ENCODE peak calls at places on chromosomes 13 and 19, in ten cellular contexts. Z, P, N, G, D, Q, K, X, S and U are unnamed samples.

GRCh38 chr19:2477141-2477710 is 1.3 kb downstream of the GADD45B start:
- DNase-seq in Z (no peak), P (no peak), N (peak), G (no peak), D (peak), Q (no peak), K (no peak), X (peak), S (peak), U (no peak)

GRCh38 chr13:98958443-98958794 is 19.4 kb downstream of the DOCK9 start:
- DNase-seq in Z (no peak), P (no peak), N (no peak), G (no peak), D (no peak), Q (no peak), K (no peak), X (no peak), S (no peak), U (no peak)

GRCh38 chr19:49761625-49762311 is 1.3 kb downstream of the TSKS start:
- DNase-seq in Z (no peak), P (no peak), N (peak), G (no peak), D (peak), Q (no peak), K (no peak), X (no peak), S (no peak), U (no peak)

GRCh38 chr19:16688084-16688483 is 27.1 kb downstream of the TMEM38A start:
- DNase-seq in Z (no peak), P (no peak), N (no peak), G (no peak), D (no peak), Q (no peak), K (no peak), X (no peak), S (no peak), U (no peak)

GRCh38 chr13:97234236-97234635 is 12.1 kb downstream of the MBNL2 start:
- DNase-seq in Z (no peak), P (no peak), N (no peak), G (no peak), D (no peak), Q (no peak), K (no peak), X (no peak), S (no peak), U (no peak)

GRCh38 chr13:95182570-95183285 is 118.5 kb downstream of the ABCC4 start:
- DNase-seq in Z (no peak), P (no peak), N (no peak), G (no peak), D (no peak), Q (no peak), K (no peak), X (no peak), S (no peak), U (no peak)

GRCh38 chr13:67224148-67224846 is 5.8 kb downstream of the PCDH9 start:
- DNase-seq in Z (peak), P (no peak), N (peak), G (peak), D (peak), Q (peak), K (no peak), X (peak), S (peak), U (peak)

GRCh38 chr19:7928334-7928706 is 2.4 kb upstream of the CTXN1 start:
- DNase-seq in Z (no peak), P (no peak), N (no peak), G (no peak), D (no peak), Q (peak), K (no peak), X (no peak), S (no peak), U (no peak)

GRCh38 chr13:111540486-111540885 is 220.0 kb downstream of the TEX29 start:
- DNase-seq in Z (no peak), P (no peak), N (no peak), G (no peak), D (no peak), Q (no peak), K (no peak), X (no peak), S (no peak), U (no peak)

GRCh38 chr13:84460989-84461388 is 578.7 kb upstream of the SLITRK1 start:
- DNase-seq in Z (no peak), P (no peak), N (no peak), G (no peak), D (no peak), Q (no peak), K (no peak), X (no peak), S (no peak), U (no peak)

DNA sequence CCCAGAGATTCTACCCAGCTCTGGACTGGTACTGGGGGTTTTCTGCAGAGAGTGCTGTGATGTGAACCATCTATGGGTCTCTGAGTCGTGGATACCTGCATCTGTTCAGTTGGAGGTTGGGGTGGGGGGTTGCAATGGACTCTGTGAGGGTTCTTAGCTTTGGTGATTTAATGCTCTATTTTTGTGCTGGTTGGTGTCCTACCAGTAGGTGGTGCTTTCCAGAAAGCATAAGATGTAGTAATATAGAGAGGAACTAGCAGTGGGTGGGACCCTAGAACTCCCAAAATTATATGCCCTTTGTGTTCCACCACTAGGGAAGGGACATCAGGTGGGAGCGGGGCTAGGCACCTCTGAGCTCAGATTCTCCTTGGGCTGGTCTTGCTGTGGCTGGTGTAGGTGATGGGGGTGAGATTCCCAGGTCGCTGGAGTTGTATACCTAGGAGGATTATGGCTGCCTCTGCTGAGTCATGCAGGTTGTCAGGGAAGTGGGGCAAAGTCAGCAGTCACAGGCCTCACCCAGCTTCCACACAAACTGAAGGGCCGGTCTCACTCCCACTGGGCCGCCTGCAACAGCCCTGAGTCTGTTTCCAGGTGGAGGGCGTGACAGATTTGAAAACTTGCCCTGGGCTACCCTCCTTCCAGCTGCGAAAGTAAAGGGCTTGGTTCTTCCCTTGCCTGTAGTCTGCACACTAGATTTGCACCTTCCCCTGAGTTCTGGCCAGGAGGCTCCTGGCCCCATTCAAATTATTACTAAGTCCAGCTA is 573.0 kb upstream of the SLITRK1 start:
- DNase-seq in Z (no peak), P (no peak), N (no peak), G (no peak), D (no peak), Q (peak), K (no peak), X (no peak), S (no peak), U (no peak)
- TF ChIP-seq CTCF in Z (no peak), P (no peak), N (peak), G (peak), D (peak), Q (peak), K (no peak), X (no peak), S (no peak), U (no peak)

GRCh38 chr13:43303040-43303729 is 279.8 kb downstream of the DNAJC15 start:
- DNase-seq in Z (peak), P (no peak), N (peak), G (peak), D (peak), Q (peak), K (no peak), X (peak), S (peak), U (no peak)
- TF ChIP-seq CTCF in Z (no peak), P (no peak), N (peak), G (peak), D (peak), Q (peak), K (no peak), X (peak), S (peak), U (peak)

GRCh38 chr13:39016789-39017188 is 21.1 kb downstream of the PROSER1 start:
- DNase-seq in Z (no peak), P (no peak), N (peak), G (peak), D (peak), Q (peak), K (no peak), X (no peak), S (no peak), U (no peak)
- TF ChIP-seq CTCF in Z (peak), P (no peak), N (peak), G (peak), D (peak), Q (peak), K (no peak), X (no peak), S (peak), U (peak)

GRCh38 chr19:483332-484072 is 12.8 kb upstream of the MADCAM1 start:
- DNase-seq in Z (no peak), P (no peak), N (no peak), G (no peak), D (no peak), Q (peak), K (no peak), X (no peak), S (peak), U (no peak)

GRCh38 chr19:478236-478888 is 17.5 kb upstream of the SHC2 start:
- DNase-seq in Z (no peak), P (no peak), N (no peak), G (no peak), D (no peak), Q (no peak), K (no peak), X (no peak), S (peak), U (no peak)

GRCh38 chr19:482186-483041 is 13.9 kb upstream of the MADCAM1 start:
- DNase-seq in Z (no peak), P (no peak), N (no peak), G (no peak), D (no peak), Q (peak), K (no peak), X (no peak), S (peak), U (no peak)

GRCh38 chr19:484494-484893 is 11.8 kb upstream of the MADCAM1 start:
- DNase-seq in Z (no peak), P (no peak), N (no peak), G (no peak), D (no peak), Q (no peak), K (no peak), X (no peak), S (peak), U (no peak)

DNA sequence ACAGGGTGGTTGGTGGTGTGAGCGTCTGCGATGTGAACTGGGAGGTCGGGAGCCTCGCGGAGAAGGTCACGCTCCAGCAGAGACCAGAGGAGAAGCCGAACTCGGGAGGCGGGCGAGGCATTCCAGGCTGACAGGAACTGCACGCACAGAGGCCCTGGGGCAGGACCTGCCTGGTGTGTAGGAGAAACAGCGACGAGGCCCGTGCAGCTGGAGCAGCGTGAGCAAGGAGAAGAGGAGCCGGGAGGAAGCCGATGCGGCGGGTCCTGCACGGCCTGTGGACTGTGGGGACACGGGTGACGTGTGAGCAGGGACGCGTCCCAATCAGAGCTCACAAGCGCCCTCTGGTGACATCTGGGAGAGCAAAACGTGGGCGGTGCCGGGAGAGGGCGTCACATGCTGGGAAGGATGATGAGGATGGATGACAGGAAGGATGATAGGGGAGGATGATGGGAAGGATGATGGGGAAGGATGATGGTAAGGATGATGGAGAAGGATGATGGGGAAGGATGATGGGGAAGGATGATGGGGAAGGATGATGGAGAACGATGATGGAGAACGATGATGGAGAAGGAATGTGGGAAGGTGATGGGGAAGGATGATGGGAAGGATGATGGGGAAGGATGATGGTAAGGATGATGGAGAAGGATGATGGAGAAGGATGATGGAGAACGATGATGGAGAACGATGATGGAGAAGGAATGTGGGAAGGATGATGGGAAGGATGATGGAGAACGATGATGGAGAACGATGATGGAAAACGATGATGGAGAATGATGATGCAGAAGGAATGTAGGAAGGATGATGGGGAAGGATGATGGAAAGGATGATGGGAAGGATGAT is 16.1 kb upstream of the MADCAM1 start:
- DNase-seq in Z (peak), P (no peak), N (peak), G (peak), D (peak), Q (peak), K (peak), X (peak), S (peak), U (no peak)
- TF ChIP-seq CTCF in Z (no peak), P (no peak), N (peak), G (peak), D (peak), Q (peak), K (peak), X (peak), S (peak), U (peak)

DNA sequence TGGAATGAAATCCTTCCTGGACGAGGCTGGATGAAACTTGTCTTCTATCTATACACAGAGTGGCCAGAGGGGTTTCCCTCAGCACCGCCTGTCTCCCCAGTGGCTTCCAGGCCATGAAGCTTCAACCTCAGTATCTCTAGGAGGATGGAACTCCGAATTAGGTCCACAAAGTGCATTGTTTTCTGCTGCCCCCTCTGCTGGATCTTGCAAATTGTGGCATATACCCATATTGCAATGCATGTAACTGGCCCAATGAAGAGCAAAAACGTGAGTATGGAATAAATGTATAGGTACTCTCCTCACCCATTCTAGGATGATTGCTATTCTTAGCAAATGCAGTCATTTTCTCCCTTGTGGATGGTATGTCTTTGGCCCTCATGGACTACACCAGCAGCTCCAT is 14.7 kb upstream of the LILRB4 start:
- DNase-seq in Z (no peak), P (no peak), N (no peak), G (no peak), D (no peak), Q (no peak), K (no peak), X (peak), S (no peak), U (no peak)
- TF ChIP-seq CTCF in Z (no peak), P (no peak), N (no peak), G (no peak), D (no peak), Q (no peak), K (no peak), X (no peak), S (no peak), U (no peak)

GRCh38 chr19:5193192-5193591 is 147.4 kb downstream of the PTPRS start:
- DNase-seq in Z (no peak), P (no peak), N (no peak), G (no peak), D (no peak), Q (no peak), K (no peak), X (no peak), S (no peak), U (no peak)

GRCh38 chr19:5192568-5192967 is 148.0 kb downstream of the PTPRS start:
- DNase-seq in Z (no peak), P (no peak), N (no peak), G (no peak), D (no peak), Q (no peak), K (no peak), X (no peak), S (no peak), U (no peak)

GRCh38 chr19:5194641-5195040 is 146.0 kb downstream of the PTPRS start:
- DNase-seq in Z (no peak), P (no peak), N (no peak), G (no peak), D (no peak), Q (no peak), K (no peak), X (no peak), S (no peak), U (no peak)

GRCh38 chr19:5200844-5201243 is 139.8 kb downstream of the PTPRS start:
- DNase-seq in Z (no peak), P (no peak), N (no peak), G (no peak), D (peak), Q (no peak), K (no peak), X (no peak), S (no peak), U (no peak)

DNA sequence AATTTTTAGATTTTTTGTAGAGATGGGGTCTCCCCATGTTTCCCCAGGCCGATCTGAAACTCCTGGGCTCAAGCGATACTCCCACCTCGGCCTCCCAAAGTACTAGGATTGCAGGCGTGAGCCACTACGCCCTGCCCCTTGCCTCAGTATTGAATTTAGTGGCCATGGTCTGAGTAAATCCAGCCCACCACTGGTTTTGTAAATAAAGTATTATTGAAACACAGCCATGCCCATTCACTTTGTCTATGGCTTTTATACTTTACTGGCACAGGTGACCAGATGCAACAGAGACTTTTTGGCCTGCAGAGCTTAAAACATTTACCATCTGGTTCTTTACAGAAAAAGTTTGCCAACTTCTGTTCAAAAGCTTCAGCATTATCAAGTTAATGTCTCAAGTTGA is 143.8 kb downstream of the PTPRS start:
- DNase-seq in Z (no peak), P (no peak), N (no peak), G (no peak), D (no peak), Q (no peak), K (no peak), X (no peak), S (no peak), U (no peak)
- TF ChIP-seq CTCF in Z (no peak), P (no peak), N (no peak), G (no peak), D (no peak), Q (no peak), K (no peak), X (no peak), S (no peak), U (no peak)

DNA sequence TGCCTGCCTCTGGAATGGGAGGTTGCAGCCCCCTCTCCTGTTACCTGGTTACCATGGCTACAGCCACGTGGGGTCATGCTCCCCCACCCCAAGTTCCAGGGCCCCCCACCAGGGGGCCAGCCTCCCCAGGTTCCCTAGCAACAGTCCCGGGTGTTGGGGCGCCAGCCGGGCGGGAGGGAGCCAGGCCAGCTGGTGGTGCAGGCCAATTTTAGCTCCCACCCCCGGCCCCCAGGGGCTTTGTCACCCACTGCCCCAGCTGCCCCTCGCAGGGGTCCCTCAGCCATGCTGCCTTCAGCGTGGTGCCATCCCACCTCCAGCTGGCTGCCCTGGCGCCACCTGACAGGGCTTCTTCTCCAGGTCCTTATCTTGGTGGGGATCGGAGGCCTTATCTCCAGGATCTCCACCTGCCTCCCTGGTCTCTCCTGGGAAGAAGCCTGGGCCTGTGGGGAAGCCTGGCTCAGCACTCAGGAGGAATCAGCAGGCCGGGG is 3.0 kb downstream of the MARK4 start:
- DNase-seq in Z (no peak), P (no peak), N (no peak), G (no peak), D (no peak), Q (peak), K (no peak), X (no peak), S (no peak), U (no peak)
- TF ChIP-seq CTCF in Z (peak), P (no peak), N (peak), G (peak), D (peak), Q (peak), K (peak), X (no peak), S (peak), U (no peak)